ENCODE peak calls at places on chromosomes 11 and 22, in eight cellular contexts. L is endodermal cell, K is psoas muscle, S is heart left ventricle, U is AG04450, I is A673, B is GM23338, F is A549. Z is an unnamed sample.

GRCh38 chr11:124402326-124402922 is 3.6 kb upstream of the OR8B3 start:
- DNase-seq in K (peak), F (peak), B (peak), L (peak), U (peak), I (peak), S (peak), Z (peak)

GRCh38 chr11:45949992-45950407 is 27.5 kb downstream of the LARGE2 start:
- DNase-seq in L (no peak), B (no peak), I (no peak), S (no peak), K (no peak), U (no peak), F (no peak), Z (no peak)

GRCh38 chr11:14334893-14335292 is 24.1 kb downstream of the RRAS2 start:
- DNase-seq in U (no peak), K (no peak), L (no peak), F (no peak), S (no peak), B (no peak), I (no peak), Z (no peak)

GRCh38 chr11:117654856-117655255 is 142.2 kb downstream of the DSCAML1 start:
- DNase-seq in U (no peak), K (no peak), B (no peak), L (no peak), I (no peak), S (no peak), F (no peak), Z (peak)

GRCh38 chr11:34665077-34665835 is 44.4 kb downstream of the EHF start:
- DNase-seq in L (no peak), K (no peak), U (no peak), B (no peak), F (no peak), S (no peak), I (no peak), Z (no peak)

GRCh38 chr11:114775849-114776621 is 97.7 kb downstream of the NXPE2 start:
- DNase-seq in L (no peak), F (no peak), B (no peak), K (no peak), U (no peak), I (no peak), S (no peak), Z (no peak)

GRCh38 chr11:95531116-95531515 is 258.5 kb downstream of the FAM76B start:
- DNase-seq in U (no peak), S (no peak), K (no peak), L (no peak), B (peak), F (no peak), I (no peak), Z (no peak)

GRCh38 chr11:110121204-110121603 is 28.0 kb downstream of the ZC3H12C start:
- DNase-seq in I (peak), L (no peak), K (no peak), S (no peak), B (no peak), U (no peak), F (no peak), Z (no peak)

GRCh38 chr22:27257987-27258386 is 543.6 kb downstream of the MN1 start:
- DNase-seq in B (peak), S (no peak), U (no peak), F (no peak), L (no peak), I (no peak), K (no peak), Z (no peak)

GRCh38 chr11:95512682-95513081 is 276.9 kb downstream of the FAM76B start:
- DNase-seq in S (no peak), B (no peak), K (peak), I (peak), L (no peak), U (peak), F (peak), Z (peak)

DNA sequence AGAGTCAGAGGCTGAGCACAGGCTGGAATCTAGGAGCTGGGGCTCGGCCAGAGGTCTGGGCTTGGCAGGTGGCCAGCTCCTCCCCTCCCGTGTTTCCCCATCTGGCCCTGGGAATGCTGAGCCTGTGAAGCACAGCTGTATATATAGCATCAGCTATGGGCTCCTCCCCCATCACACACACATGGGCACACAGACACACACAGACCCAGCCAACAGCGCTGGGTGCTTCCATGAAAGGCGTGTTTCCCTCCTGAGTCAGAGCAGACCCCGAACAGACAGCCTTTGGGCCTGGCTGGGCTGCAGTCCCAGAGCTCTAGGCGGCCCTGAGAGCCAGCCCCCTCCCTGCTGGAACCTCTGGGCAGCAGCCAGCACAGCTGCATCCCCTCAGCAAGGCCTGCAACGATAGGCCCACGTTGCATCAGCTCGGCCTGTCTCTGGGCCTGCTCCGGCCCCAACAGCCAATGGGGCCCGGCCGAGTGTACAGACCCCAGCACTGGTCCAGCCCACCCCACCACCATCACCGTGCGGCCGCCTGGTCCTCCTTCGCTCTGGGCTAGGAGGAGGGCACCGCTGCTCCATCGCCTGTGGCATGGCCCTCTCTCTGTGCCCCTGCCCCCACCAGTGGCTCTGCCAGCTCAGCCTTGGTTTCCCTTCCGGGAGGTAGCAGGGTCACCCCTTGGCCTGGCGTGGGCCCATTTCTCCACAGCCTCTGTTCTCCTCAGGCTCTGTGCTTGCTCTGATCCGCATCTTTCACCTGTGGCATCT is 7.6 kb upstream of the SERPINH1 start:
- DNase-seq in S (peak), I (peak), K (peak), B (peak), U (peak), L (peak), F (no peak), Z (peak)
- H3K27ac ChIP-seq in S (peak), I (peak), K (peak), B (peak), U (peak), L (peak), F (no peak), Z (no peak)

GRCh38 chr11:131875611-131876010 is 505.2 kb downstream of the NTM start:
- DNase-seq in F (no peak), U (no peak), K (peak), L (no peak), I (no peak), S (no peak), B (no peak), Z (no peak)
- TF ChIP-seq CTCF in F (no peak), U (no peak), K (no peak), L (no peak), I (no peak), S (no peak), B (no peak), Z (no peak)

GRCh38 chr11:116312560-116313340 is 460.0 kb downstream of the BUD13 start:
- DNase-seq in S (peak), F (no peak), I (no peak), K (peak), U (no peak), L (no peak), B (peak), Z (peak)
- H3K27ac ChIP-seq in S (no peak), F (no peak), I (no peak), K (no peak), U (no peak), L (no peak), B (no peak), Z (no peak)

GRCh38 chr11:515131-515530 is 8.1 kb upstream of the RNH1 start:
- DNase-seq in K (no peak), F (no peak), S (no peak), U (no peak), L (no peak), I (no peak), B (no peak), Z (no peak)

GRCh38 chr11:520428-521178 is 13.6 kb upstream of the RNH1 start:
- DNase-seq in I (no peak), S (no peak), B (no peak), F (no peak), L (no peak), K (no peak), U (no peak), Z (no peak)

GRCh38 chr11:516400-516799 is 9.4 kb upstream of the RNH1 start:
- DNase-seq in I (no peak), B (no peak), F (no peak), U (no peak), S (no peak), L (no peak), K (no peak), Z (no peak)

GRCh38 chr11:521179-521688 is 14.1 kb downstream of the HRAS start:
- DNase-seq in U (no peak), F (no peak), L (no peak), B (no peak), K (no peak), I (no peak), S (no peak), Z (no peak)

GRCh38 chr11:518463-519202 is 11.6 kb upstream of the RNH1 start:
- DNase-seq in S (peak), B (peak), I (peak), U (peak), K (peak), L (peak), F (peak), Z (peak)
- TF ChIP-seq CTCF in S (peak), B (peak), I (peak), U (peak), K (peak), L (peak), F (peak), Z (peak)

DNA sequence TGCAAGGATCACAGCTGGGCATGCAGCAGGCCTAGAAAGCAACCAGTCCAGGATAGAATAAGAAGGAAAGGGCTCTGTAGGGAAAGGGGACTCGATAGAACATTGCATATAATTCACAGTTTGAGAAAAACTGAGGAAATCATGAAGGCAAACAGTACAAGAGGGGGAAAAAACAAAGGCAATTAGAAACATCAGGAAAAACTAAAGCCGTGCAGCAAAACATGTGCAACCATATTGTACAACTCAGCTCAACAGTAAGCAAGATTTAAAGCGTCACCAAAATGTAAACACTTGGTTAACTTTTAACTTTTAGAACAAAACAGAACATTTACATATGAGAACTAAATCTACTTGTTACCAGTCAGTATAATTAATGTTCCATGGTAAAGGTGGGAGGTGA is 8.5 kb downstream of the APOL3 start:
- DNase-seq in F (no peak), B (no peak), U (no peak), S (no peak), K (no peak), I (no peak), L (no peak), Z (no peak)
- H3K27ac ChIP-seq in F (no peak), B (no peak), U (no peak), S (peak), K (no peak), I (no peak), L (no peak), Z (no peak)

DNA sequence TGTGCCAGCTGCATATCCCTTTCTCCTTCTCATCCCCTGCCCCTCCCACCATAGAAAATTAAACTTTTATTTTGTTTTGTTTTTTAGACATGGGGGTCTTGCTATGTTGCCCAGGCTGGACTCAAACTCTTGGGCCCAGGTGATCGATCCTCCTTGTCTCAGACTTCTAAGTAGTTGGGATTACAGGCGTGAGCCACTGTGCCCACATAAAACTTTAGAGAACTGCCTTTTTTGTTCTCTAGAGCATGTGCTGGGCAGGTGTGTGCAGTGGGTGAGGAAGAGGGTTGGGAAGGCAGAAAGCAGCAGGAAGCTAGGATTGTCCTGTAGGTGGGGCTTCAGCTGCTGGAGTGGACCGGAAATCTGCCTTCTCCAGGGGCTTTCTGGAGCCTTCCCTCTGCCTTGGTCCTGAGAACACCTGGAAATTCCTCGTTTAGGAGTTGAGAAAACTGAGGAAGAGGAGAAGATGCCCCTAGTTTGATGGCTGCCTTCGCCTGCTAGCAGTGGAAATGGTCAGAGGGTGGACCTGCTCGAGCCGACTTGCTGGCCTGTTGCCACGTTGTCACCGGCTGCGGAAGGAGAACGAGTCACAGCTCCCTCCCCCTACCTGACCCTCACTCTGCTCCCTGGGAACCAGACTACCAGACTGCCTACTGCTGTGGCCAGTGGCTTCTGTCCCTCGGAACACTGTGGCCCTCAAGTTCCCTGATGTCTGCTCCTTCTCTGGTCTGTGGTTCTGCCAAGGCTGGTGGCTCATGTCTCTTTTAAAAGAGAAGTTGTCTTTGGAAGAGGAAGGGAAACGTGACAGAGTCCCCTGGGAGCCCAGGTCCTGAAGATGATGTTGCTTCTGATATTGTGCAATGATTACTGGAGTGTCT is 4.0 kb downstream of the ST14 start:
- DNase-seq in S (no peak), B (no peak), I (no peak), K (no peak), F (no peak), L (no peak), U (no peak), Z (peak)
- TF ChIP-seq CTCF in S (no peak), B (peak), I (no peak), K (no peak), F (no peak), L (peak), U (peak), Z (no peak)

DNA sequence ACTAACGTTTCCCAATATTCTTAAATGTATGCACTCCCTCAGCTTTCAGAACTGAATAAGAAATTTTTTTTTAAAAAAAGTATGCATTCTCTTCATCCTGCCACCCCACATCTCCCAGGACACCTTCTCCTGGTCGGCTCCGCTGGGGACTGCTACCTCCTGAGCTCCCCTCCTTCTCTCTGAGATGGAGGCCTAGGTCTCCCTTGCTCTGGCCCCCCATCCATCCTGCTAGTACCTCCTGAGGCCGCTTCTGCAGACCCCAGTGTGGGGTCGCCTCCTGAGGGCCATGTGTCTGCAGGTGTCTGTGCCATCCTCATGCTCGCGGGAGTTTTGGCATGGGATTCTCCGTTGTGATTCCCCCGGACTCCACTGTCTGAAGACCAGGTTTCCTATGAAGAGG is 27.8 kb downstream of the FAM118A start:
- DNase-seq in S (no peak), F (no peak), B (no peak), L (no peak), K (no peak), I (no peak), U (no peak), Z (no peak)
- H3K27ac ChIP-seq in S (peak), F (no peak), B (no peak), L (peak), K (peak), I (peak), U (no peak), Z (no peak)

GRCh38 chr11:70799386-70799785 is 401.1 kb downstream of the CTTN start:
- DNase-seq in U (no peak), I (no peak), F (no peak), L (no peak), B (no peak), S (no peak), K (no peak), Z (no peak)

GRCh38 chr11:70790671-70791300 is 392.5 kb downstream of the CTTN start:
- DNase-seq in B (peak), I (no peak), K (no peak), F (no peak), U (no peak), S (no peak), L (peak), Z (no peak)

GRCh38 chr11:70802185-70802584 is 403.9 kb downstream of the CTTN start:
- DNase-seq in K (no peak), S (no peak), F (no peak), L (no peak), I (no peak), U (no peak), B (no peak), Z (no peak)

GRCh38 chr11:70798296-70798695 is 400.0 kb downstream of the CTTN start:
- DNase-seq in B (no peak), F (no peak), I (no peak), U (no peak), S (no peak), K (no peak), L (no peak), Z (no peak)

GRCh38 chr11:70796601-70797000 is 398.3 kb downstream of the CTTN start:
- DNase-seq in I (no peak), S (no peak), F (no peak), U (no peak), K (no peak), B (peak), L (peak), Z (no peak)
- TF ChIP-seq CTCF in I (peak), S (no peak), F (no peak), U (no peak), K (no peak), B (peak), L (peak), Z (no peak)

DNA sequence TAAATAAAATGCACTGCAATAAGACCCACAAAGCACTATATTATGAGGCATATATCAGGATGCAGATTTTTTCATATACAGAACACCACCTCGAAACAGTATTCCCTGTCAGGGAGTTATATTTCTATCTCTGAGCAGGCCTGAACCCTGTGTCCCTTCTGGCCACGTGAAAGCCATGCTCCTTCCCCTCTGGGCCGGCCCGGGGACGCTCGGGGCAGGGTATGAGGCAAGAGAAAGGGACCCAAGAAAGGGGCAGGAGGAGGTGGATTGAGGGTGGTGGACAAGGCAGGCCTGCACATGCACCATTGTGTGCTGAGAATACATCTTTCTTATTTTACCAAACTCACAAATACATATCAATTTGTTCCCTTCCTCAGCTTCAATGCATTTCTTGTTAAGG is 259.9 kb downstream of the OPCML start:
- DNase-seq in K (no peak), F (no peak), I (no peak), L (no peak), U (no peak), S (no peak), B (no peak), Z (no peak)
- H3K27ac ChIP-seq in K (no peak), F (no peak), I (no peak), L (no peak), U (no peak), S (no peak), B (no peak), Z (no peak)